ENCODE peak calls at places on chromosomes 7 and 10, in seven cellular contexts. One of them, this sample, is unnamed.

GRCh38 chr7:82839555-82839954 is 323.1 kb downstream of the PCLO start:
- DNase-seq in brain pericyte: no peak
- DNase-seq in stimulated activated naive CD4-positive, alpha-beta T cell: no peak
- DNase-seq in putamen: no peak
- DNase-seq in AG09309: no peak
- DNase-seq in right cardiac atrium: no peak
- DNase-seq in transverse colon: no peak
- DNase-seq in this sample: no peak

GRCh38 chr7:150368098-150368883 is at the start of gene REPIN1:
- DNase-seq in putamen: peak; percentile 88
- DNase-seq in transverse colon: peak; percentile 94
- DNase-seq in right cardiac atrium: peak; percentile 98
- DNase-seq in brain pericyte: no peak
- DNase-seq in stimulated activated naive CD4-positive, alpha-beta T cell: peak; percentile 82
- DNase-seq in AG09309: no peak
- DNase-seq in this sample: peak; percentile 91

GRCh38 chr10:82211331-82211730 is 336.3 kb downstream of the NRG3 start:
- DNase-seq in transverse colon: no peak
- DNase-seq in putamen: no peak
- DNase-seq in right cardiac atrium: no peak
- DNase-seq in brain pericyte: no peak
- DNase-seq in stimulated activated naive CD4-positive, alpha-beta T cell: no peak
- DNase-seq in AG09309: no peak
- DNase-seq in this sample: no peak

GRCh38 chr7:5827755-5828154 is 46.3 kb upstream of the RNF216 start:
- DNase-seq in brain pericyte: no peak
- DNase-seq in right cardiac atrium: no peak
- DNase-seq in stimulated activated naive CD4-positive, alpha-beta T cell: peak; percentile 25
- DNase-seq in putamen: no peak
- DNase-seq in transverse colon: peak; percentile 28
- DNase-seq in AG09309: no peak
- DNase-seq in this sample: no peak

GRCh38 chr7:50733552-50733951 is 49.1 kb downstream of the GRB10 start:
- DNase-seq in right cardiac atrium: no peak
- DNase-seq in putamen: no peak
- DNase-seq in AG09309: no peak
- DNase-seq in transverse colon: no peak
- DNase-seq in stimulated activated naive CD4-positive, alpha-beta T cell: no peak
- DNase-seq in brain pericyte: no peak
- DNase-seq in this sample: no peak

GRCh38 chr10:34403512-34403911 is 411.6 kb downstream of the PARD3 start:
- DNase-seq in AG09309: no peak
- DNase-seq in putamen: no peak
- DNase-seq in stimulated activated naive CD4-positive, alpha-beta T cell: no peak
- DNase-seq in brain pericyte: no peak
- DNase-seq in right cardiac atrium: no peak
- DNase-seq in transverse colon: no peak
- DNase-seq in this sample: no peak

GRCh38 chr10:105605873-105606272 is 964.8 kb downstream of the SORCS3 start:
- DNase-seq in right cardiac atrium: no peak
- DNase-seq in transverse colon: no peak
- DNase-seq in AG09309: no peak
- DNase-seq in brain pericyte: no peak
- DNase-seq in stimulated activated naive CD4-positive, alpha-beta T cell: no peak
- DNase-seq in putamen: no peak
- DNase-seq in this sample: no peak

GRCh38 chr10:79078367-79079073 is 9.8 kb downstream of the ZMIZ1 start:
- DNase-seq in right cardiac atrium: no peak
- DNase-seq in AG09309: no peak
- DNase-seq in transverse colon: no peak
- DNase-seq in stimulated activated naive CD4-positive, alpha-beta T cell: no peak
- DNase-seq in brain pericyte: no peak
- DNase-seq in putamen: no peak
- DNase-seq in this sample: no peak

GRCh38 chr10:126156012-126156411 is 232.3 kb downstream of the ADAM12 start:
- DNase-seq in AG09309: no peak
- DNase-seq in transverse colon: no peak
- DNase-seq in putamen: no peak
- DNase-seq in brain pericyte: no peak
- DNase-seq in stimulated activated naive CD4-positive, alpha-beta T cell: no peak
- DNase-seq in right cardiac atrium: no peak
- DNase-seq in this sample: no peak

This sample was measured in midbrain.